ENCODE peak calls at places on chromosome 1, in five cellular contexts. M, F, E, S and W are unnamed samples.

GRCh38 chr1:164092603-164093353 is 466.2 kb upstream of the PBX1 start:
- DNase-seq in F (no peak), E (no peak), M (no peak), S (no peak), W (peak; percentile 59)

GRCh38 chr1:56577859-56578663 is 1.3 kb downstream of the PLPP3 start:
- DNase-seq in S (peak; percentile 39), F (peak; percentile 84), M (no peak), E (peak; percentile 46), W (peak; percentile 29)

GRCh38 chr1:54886724-54887664 is at the start of gene DHCR24:
- DNase-seq in S (peak; percentile 62), F (peak; percentile 89), M (peak; percentile 73), E (peak; percentile 84), W (peak; percentile 88)

GRCh38 chr1:186473047-186473446 is 12.1 kb upstream of the PDC start:
- DNase-seq in E (no peak), S (no peak), F (no peak), M (no peak), W (no peak)

GRCh38 chr1:159996653-159997052 is 35.1 kb downstream of the PIGM start:
- DNase-seq in F (no peak), S (peak; percentile 64), M (no peak), E (no peak), W (no peak)

GRCh38 chr1:230681599-230681998 is 32.3 kb downstream of the AGT start:
- DNase-seq in M (no peak), E (no peak), F (no peak), S (peak; percentile 54), W (no peak)

GRCh38 chr1:111603979-111604378 is 15.6 kb upstream of the RAP1A start:
- DNase-seq in E (no peak), F (peak; percentile 38), M (no peak), S (no peak), W (no peak)

GRCh38 chr1:245715291-245715701 is 560.5 kb downstream of the KIF26B start:
- DNase-seq in M (no peak), F (no peak), E (no peak), S (no peak), W (no peak)

GRCh38 chr1:111904478-111905218 is 84.8 kb downstream of the KCND3 start:
- DNase-seq in M (no peak), S (peak; percentile 65), F (no peak), E (peak; percentile 38), W (no peak)

GRCh38 chr1:11691928-11692711 is 610 bp downstream of the DRAXIN start:
- DNase-seq in S (no peak), M (no peak), E (no peak), F (no peak), W (no peak)

GRCh38 chr1:166902279-166902678 is 26.2 kb upstream of the TADA1 start:
- DNase-seq in E (no peak), S (no peak), M (no peak), F (no peak), W (no peak)

GRCh38 chr1:241269116-241269515 is 87.9 kb downstream of the RGS7 start:
- DNase-seq in S (no peak), M (no peak), F (no peak), E (no peak), W (no peak)

GRCh38 chr1:111032295-111032897 is 68.7 kb upstream of the LRIF1 start:
- DNase-seq in M (no peak), F (no peak), S (no peak), E (no peak), W (peak; percentile 30)

GRCh38 chr1:85361106-85361505 is 84.7 kb upstream of the BCL10 start:
- DNase-seq in M (no peak), E (no peak), S (no peak), F (no peak), W (no peak)

GRCh38 chr1:86154581-86155060 is 2.0 kb downstream of the COL24A1 start:
- DNase-seq in M (no peak), F (no peak), S (no peak), E (no peak), W (peak; percentile 5)

GRCh38 chr1:152917794-152918193 is 9.4 kb downstream of the IVL start:
- DNase-seq in M (no peak), S (no peak), E (no peak), F (no peak), W (peak; percentile 79)

GRCh38 chr1:232978091-232978634 is 27.8 kb downstream of the NTPCR start:
- DNase-seq in M (no peak), E (no peak), F (no peak), S (no peak), W (peak; percentile 33)

GRCh38 chr1:36456391-36456928 is 6.2 kb upstream of the OSCP1 start:
- DNase-seq in E (no peak), F (no peak), M (no peak), S (no peak), W (no peak)

GRCh38 chr1:165355977-165356811 is at the start of gene LMX1A:
- DNase-seq in E (no peak), S (no peak), F (no peak), M (no peak), W (no peak)

GRCh38 chr1:226881515-226882185 is 11.2 kb downstream of the PSEN2 start:
- DNase-seq in E (no peak), F (no peak), S (no peak), M (no peak), W (no peak)

GRCh38 chr1:89847191-89847729 is 26.4 kb downstream of the LRRC8D start:
- DNase-seq in E (no peak), S (no peak), F (no peak), M (no peak), W (no peak)

GRCh38 chr1:5632814-5633213 is 359.4 kb downstream of the NPHP4 start:
- DNase-seq in E (no peak), S (no peak), M (no peak), F (no peak), W (no peak)

GRCh38 chr1:42013881-42014470 is 95.3 kb upstream of the HIVEP3 start:
- DNase-seq in E (no peak), M (peak; percentile 19), F (no peak), S (no peak), W (no peak)

GRCh38 chr1:209544098-209544497 is 39.4 kb upstream of the CAMK1G start:
- DNase-seq in M (no peak), S (no peak), E (no peak), F (no peak), W (no peak)

GRCh38 chr1:38763106-38763505 is 96.5 kb downstream of the RRAGC start:
- DNase-seq in F (no peak), M (no peak), E (no peak), S (no peak), W (no peak)

GRCh38 chr1:189597083-189597482 is 880.6 kb downstream of the BRINP3 start:
- DNase-seq in E (no peak), F (peak; percentile 66), S (no peak), M (no peak), W (no peak)

DNA sequence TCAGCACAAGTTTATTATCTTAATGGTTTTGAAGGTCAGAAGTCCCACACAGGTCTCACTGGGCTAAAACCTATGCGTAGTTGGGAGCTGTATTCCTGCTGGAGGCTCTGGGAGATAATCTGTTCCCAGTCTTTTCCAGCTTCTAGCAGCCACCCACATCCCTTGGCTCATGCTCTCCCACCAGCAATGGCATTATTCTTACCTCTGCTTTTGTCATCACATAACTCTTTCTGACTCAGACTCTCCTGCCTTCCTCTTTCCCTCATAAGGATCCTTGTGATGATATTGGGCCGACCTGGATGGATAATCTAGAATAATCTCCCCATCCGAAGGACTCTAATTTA is 122.2 kb upstream of the PRDX6 start:
- DNase-seq in F (no peak), E (no peak), M (no peak), S (no peak), W (no peak)
- H3K4me3 ChIP-seq in F (no peak overlapping the region), E (no peak overlapping the region), M (no peak overlapping the region), S (no peak overlapping the region), W (no peak overlapping the region)

GRCh38 chr1:198932351-198932991 is 293.6 kb downstream of the PTPRC start:
- DNase-seq in F (no peak), E (no peak), M (no peak), S (no peak), W (no peak)
- H3K4me3 ChIP-seq in F (no peak overlapping the region), E (peak overlapping the region; percentile 75), M (no peak overlapping the region), S (peak overlapping the region; percentile 0), W (no peak overlapping the region)

GRCh38 chr1:169132512-169133227 is 26.2 kb downstream of the ATP1B1 start:
- DNase-seq in M (no peak), S (no peak), E (no peak), F (no peak), W (no peak)
- H3K4me3 ChIP-seq in M (no peak overlapping the region), S (no peak overlapping the region), E (no peak overlapping the region), F (no peak overlapping the region), W (no peak overlapping the region)

GRCh38 chr1:52444465-52444864 is 40.1 kb downstream of the PRPF38A start:
- DNase-seq in S (no peak), E (no peak), F (no peak), M (no peak), W (no peak)
- H3K4me3 ChIP-seq in S (no peak overlapping the region), E (no peak overlapping the region), F (no peak overlapping the region), M (no peak overlapping the region), W (no peak overlapping the region)

GRCh38 chr1:108657701-108658100 is 3.2 kb downstream of the HENMT1 start:
- DNase-seq in F (no peak), S (no peak), M (no peak), E (no peak), W (no peak)

GRCh38 chr1:108665047-108665446 is 4.2 kb upstream of the HENMT1 start:
- DNase-seq in F (no peak), E (no peak), M (no peak), S (no peak), W (no peak)

GRCh38 chr1:108664426-108664950 is 3.6 kb upstream of the HENMT1 start:
- DNase-seq in M (no peak), F (no peak), E (no peak), S (no peak), W (no peak)

GRCh38 chr1:108663074-108663473 is 2.2 kb upstream of the HENMT1 start:
- DNase-seq in M (no peak), E (no peak), S (no peak), F (no peak), W (no peak)

GRCh38 chr1:108661030-108661609 is at the start of gene HENMT1:
- DNase-seq in S (no peak), M (peak; percentile 34), E (peak; percentile 60), F (peak; percentile 57), W (no peak)
- H3K4me3 ChIP-seq in S (peak within 1 kb of the TSS; percentile 45), M (peak within 1 kb of the TSS; percentile 57), E (peak within 1 kb of the TSS; percentile 72), F (peak within 1 kb of the TSS; percentile 55), W (no peak within 1 kb of the TSS)

GRCh38 chr1:32332290-32333079 is 3.5 kb downstream of the MARCKSL1 start:
- DNase-seq in M (no peak), E (no peak), F (no peak), S (no peak), W (no peak)
- H3K4me3 ChIP-seq in M (no peak overlapping the region), E (no peak overlapping the region), F (no peak overlapping the region), S (no peak overlapping the region), W (no peak overlapping the region)

GRCh38 chr1:22850281-22850680 is 122.4 kb downstream of the LACTBL1 start:
- DNase-seq in S (no peak), E (no peak), F (no peak), M (no peak), W (no peak)
- H3K4me3 ChIP-seq in S (no peak overlapping the region), E (no peak overlapping the region), F (no peak overlapping the region), M (no peak overlapping the region), W (no peak overlapping the region)